ENCODE peak calls at places on chromosome 1, in four cellular contexts. S, J, G and P are unnamed samples.

GRCh38 chr1:155695608-155696007 is 6.7 kb downstream of the DAP3 start:
- DNase-seq in S (no peak), G (no peak), J (no peak), P (no peak)

GRCh38 chr1:211114446-211114845 is 19.5 kb downstream of the KCNH1 start:
- DNase-seq in S (no peak), G (no peak), J (no peak), P (no peak)

GRCh38 chr1:172909606-172910326 is 141.0 kb downstream of the TNFSF18 start:
- DNase-seq in S (no peak), J (peak), G (no peak), P (no peak)

GRCh38 chr1:17163789-17164666 is 40.9 kb upstream of the PADI1 start:
- DNase-seq in J (no peak), S (no peak), G (no peak), P (no peak)

GRCh38 chr1:1630191-1630964 is 1.6 kb upstream of the MMP23B start:
- DNase-seq in J (no peak), G (peak), S (peak), P (peak)

GRCh38 chr1:43048601-43049011 is 89.9 kb upstream of the SLC2A1 start:
- DNase-seq in J (no peak), G (no peak), S (no peak), P (no peak)

GRCh38 chr1:56034847-56035483 is 544.4 kb downstream of the PLPP3 start:
- DNase-seq in J (no peak), S (no peak), G (no peak), P (no peak)

GRCh38 chr1:246569248-246570238 is 3.3 kb downstream of the CNST start:
- DNase-seq in G (no peak), S (no peak), J (no peak), P (no peak)

GRCh38 chr1:5200006-5200405 is 545.6 kb downstream of the AJAP1 start:
- DNase-seq in G (no peak), J (no peak), S (no peak), P (no peak)

GRCh38 chr1:112267929-112268328 is 128.1 kb upstream of the CTTNBP2NL start:
- DNase-seq in J (no peak), G (peak), S (no peak), P (peak)

GRCh38 chr1:198056255-198056654 is 100.5 kb upstream of the NEK7 start:
- DNase-seq in S (no peak), J (no peak), G (no peak), P (peak)
- TF ChIP-seq CTCF in S (no peak), J (no peak), G (no peak), P (peak)

GRCh38 chr1:235635938-235636663 is 13.5 kb downstream of the GNG4 start:
- DNase-seq in J (no peak), S (no peak), G (no peak), P (no peak)
- TF ChIP-seq CTCF in J (no peak), S (no peak), G (no peak), P (no peak)

GRCh38 chr1:7669559-7670208 is 101.4 kb upstream of the VAMP3 start:
- DNase-seq in S (peak), J (no peak), G (no peak), P (peak)
- TF ChIP-seq CTCF in S (peak), J (peak), G (peak), P (peak)

GRCh38 chr1:187928288-187928687 is 1099.5 kb downstream of the PLA2G4A start:
- DNase-seq in J (no peak), G (no peak), S (no peak), P (peak)
- TF ChIP-seq CTCF in J (no peak), G (no peak), S (no peak), P (no peak)

GRCh38 chr1:226199971-226200370 is 13.4 kb upstream of the ACBD3 start:
- DNase-seq in J (no peak), S (no peak), G (no peak), P (no peak)

GRCh38 chr1:226202246-226202645 is 15.7 kb upstream of the ACBD3 start:
- DNase-seq in J (no peak), S (no peak), G (no peak), P (no peak)

GRCh38 chr1:226203237-226203636 is 16.7 kb upstream of the ACBD3 start:
- DNase-seq in G (no peak), J (no peak), S (no peak), P (no peak)

GRCh38 chr1:226203693-226204092 is 17.2 kb upstream of the ACBD3 start:
- DNase-seq in S (no peak), G (no peak), J (no peak), P (no peak)

DNA sequence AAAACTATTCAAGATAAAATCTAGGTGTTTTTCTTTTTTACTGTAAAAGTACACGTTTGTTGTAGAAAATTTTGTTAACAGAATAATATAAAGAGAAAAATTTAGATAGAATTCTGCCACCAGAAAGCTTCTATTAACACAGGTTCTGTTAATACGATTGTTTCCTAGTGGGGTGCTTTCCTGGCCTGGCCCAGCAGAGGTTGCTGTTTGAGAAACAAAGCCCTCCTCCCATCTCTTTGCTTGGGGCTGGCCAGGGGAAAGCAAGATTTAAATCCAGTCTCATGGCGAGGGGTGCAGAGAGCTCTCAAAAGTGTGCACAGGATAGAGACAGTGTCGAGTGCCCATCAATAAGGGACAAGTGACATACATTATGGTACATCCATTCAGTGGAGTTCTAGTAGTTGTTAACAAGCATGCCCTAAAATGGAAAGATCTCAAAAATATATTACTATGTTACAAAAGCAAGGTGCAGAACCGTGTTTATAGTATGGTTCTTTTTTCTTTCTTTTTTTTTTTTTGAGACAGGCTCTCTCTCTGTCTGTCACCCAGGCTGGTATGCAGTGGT is 14.6 kb upstream of the ACBD3 start:
- DNase-seq in G (no peak), S (no peak), J (no peak), P (no peak)
- TF ChIP-seq CTCF in G (no peak), S (peak), J (peak), P (no peak)

GRCh38 chr1:21490774-21491482 is 18.3 kb upstream of the ALPL start:
- DNase-seq in J (no peak), S (no peak), G (no peak), P (no peak)
- TF ChIP-seq CTCF in J (peak), S (peak), G (no peak), P (no peak)

DNA sequence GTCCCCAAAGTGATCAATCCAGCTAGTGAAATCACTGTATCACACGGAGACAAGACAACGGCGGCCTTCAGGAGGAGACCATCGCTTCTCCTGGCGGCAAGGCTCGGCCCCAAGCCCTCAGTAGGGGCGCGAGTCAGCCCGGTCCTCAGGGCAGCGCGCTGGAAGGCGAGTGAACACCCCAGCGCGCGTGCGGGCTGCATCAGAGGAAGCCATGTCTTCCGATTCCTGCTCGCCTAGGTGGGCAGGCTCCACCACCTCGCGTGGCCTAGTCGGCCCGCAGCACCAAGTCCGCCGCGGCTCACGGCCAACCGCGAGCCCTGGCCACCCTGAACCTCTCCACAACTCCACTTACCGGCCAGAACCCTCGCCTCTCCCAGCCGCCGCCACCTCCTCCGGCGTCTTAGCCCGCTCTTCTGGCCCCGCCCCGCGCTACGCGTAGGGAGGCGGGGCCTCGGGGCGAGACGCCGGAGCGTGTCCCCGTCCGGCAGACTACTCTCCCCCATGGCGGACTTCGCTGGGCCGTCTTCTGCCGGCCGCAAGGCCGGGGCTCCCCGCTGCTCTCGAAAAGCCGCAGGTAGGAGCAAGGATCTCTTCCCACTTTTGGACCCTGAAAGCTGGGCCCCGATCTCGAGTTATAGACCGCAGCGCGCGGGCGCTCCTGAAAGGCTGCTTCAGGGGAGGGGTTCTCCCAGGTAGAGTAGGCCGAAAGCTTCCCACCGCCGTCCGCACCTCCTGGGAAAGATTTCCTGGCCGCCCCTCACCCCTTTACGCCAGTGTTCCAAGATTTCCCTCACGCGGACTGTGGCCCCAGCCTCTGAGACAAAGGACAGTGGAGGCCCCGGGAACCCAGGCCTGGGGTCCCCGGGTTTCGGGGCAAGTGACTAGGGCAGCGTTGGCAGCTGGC is at the start of the genes GLMN and RPAP2:
- DNase-seq in J (peak), S (peak), G (peak), P (peak)
- TF ChIP-seq CTCF in J (peak), S (no peak), G (no peak), P (no peak)

DNA sequence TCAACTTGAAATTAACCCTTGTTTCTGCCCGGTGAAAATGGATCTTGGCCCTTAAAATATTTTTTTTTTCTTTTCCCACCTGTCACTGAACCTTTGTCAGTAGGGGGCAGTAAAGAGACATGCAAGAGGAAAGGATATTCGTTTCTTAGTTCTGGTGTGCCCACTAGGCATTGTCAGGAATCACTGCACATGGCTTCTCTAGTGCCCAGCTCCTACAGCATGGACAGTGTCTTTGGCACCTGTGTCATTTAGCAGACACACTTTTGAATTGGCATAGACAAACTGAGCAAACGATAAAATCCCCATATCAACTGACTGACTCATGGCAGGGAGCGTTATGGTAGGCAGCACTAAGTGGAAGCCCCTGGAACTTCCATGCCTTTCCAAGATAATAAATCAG is 1048.1 kb downstream of the BRINP3 start:
- DNase-seq in G (no peak), S (no peak), J (no peak), P (no peak)
- TF ChIP-seq CTCF in G (no peak), S (peak), J (no peak), P (peak)